ENCODE peak calls at places on chromosomes 13 and 19, in five cellular contexts. M, C, X, U and F are unnamed samples.
A peak's percentile ranks its signal among the peaks of the same experiment; 100 is the strongest.

GRCh38 chr13:95497307-95497943 is 55.1 kb upstream of the CLDN10 start:
- DNase-seq in M (no peak), C (peak; percentile 69), X (no peak), U (no peak), F (no peak)

GRCh38 chr19:38869836-38870607 is 8.1 kb downstream of the RINL start:
- DNase-seq in M (peak; percentile 46), C (peak; percentile 88), X (peak; percentile 55), U (peak; percentile 82), F (peak; percentile 28)

GRCh38 chr13:74409551-74409950 is 275.3 kb upstream of the KLF12 start:
- DNase-seq in M (no peak), C (no peak), X (no peak), U (no peak), F (no peak)

GRCh38 chr19:33125929-33126388 is 6.0 kb upstream of the WDR88 start:
- DNase-seq in M (peak; percentile 33), C (no peak), X (peak; percentile 76), U (peak; percentile 36), F (peak; percentile 69)

GRCh38 chr13:67298297-67298696 is 68.2 kb upstream of the PCDH9 start:
- DNase-seq in M (no peak), C (no peak), X (no peak), U (no peak), F (no peak)

GRCh38 chr13:75050419-75051066 is 431.4 kb downstream of the TBC1D4 start:
- DNase-seq in M (no peak), C (no peak), X (peak; percentile 3), U (no peak), F (peak; percentile 24)

GRCh38 chr13:58429917-58430316 is 798.4 kb downstream of the PCDH17 start:
- DNase-seq in M (no peak), C (no peak), X (no peak), U (no peak), F (no peak)

GRCh38 chr13:102198418-102199322 is 203.2 kb downstream of the FGF14 start:
- DNase-seq in M (peak; percentile 50), C (no peak), X (peak; percentile 56), U (no peak), F (peak; percentile 35)

GRCh38 chr13:95784891-95785290 is 108.0 kb downstream of the DNAJC3 start:
- DNase-seq in M (peak; percentile 31), C (no peak), X (peak; percentile 23), U (no peak), F (peak; percentile 34)

GRCh38 chr19:10789876-10790275 is 46.1 kb downstream of the TMED1 start:
- DNase-seq in M (no peak), C (no peak), X (no peak), U (no peak), F (no peak)

GRCh38 chr19:51830263-51830662 is 35.3 kb downstream of the FPR3 start:
- DNase-seq in M (peak; percentile 29), C (no peak), X (peak; percentile 14), U (no peak), F (no peak)

GRCh38 chr13:80083097-80083429 is 257.9 kb downstream of the SPRY2 start:
- DNase-seq in M (no peak), C (no peak), X (no peak), U (no peak), F (no peak)

GRCh38 chr19:12867120-12868099 is 13.8 kb downstream of the DNASE2 start:
- DNase-seq in M (no peak), C (peak; percentile 55), X (peak; percentile 37), U (no peak), F (peak; percentile 42)

GRCh38 chr19:9937001-9937411 is 691 bp upstream of the OLFM2 start:
- DNase-seq in M (no peak), C (no peak), X (no peak), U (no peak), F (no peak)

GRCh38 chr13:32940601-32941000 is 75.6 kb upstream of the KL start:
- DNase-seq in M (no peak), C (peak; percentile 46), X (peak; percentile 15), U (no peak), F (peak; percentile 70)

GRCh38 chr19:44626067-44626624 is 12.8 kb downstream of the IGSF23 start:
- DNase-seq in M (peak; percentile 90), C (no peak), X (peak; percentile 98), U (no peak), F (peak; percentile 94)

GRCh38 chr13:27942972-27943371 is 23.2 kb downstream of the PDX1 start:
- DNase-seq in M (no peak), C (no peak), X (no peak), U (no peak), F (no peak)

GRCh38 chr13:80931766-80932165 is 590.8 kb upstream of the SPRY2 start:
- DNase-seq in M (no peak), C (no peak), X (peak; percentile 11), U (no peak), F (no peak)

GRCh38 chr19:54420383-54421168 is 5.3 kb downstream of the TTYH1 start:
- DNase-seq in M (no peak), C (peak; percentile 45), X (no peak), U (no peak), F (no peak)

GRCh38 chr13:18949970-18950369 is 231.7 kb downstream of the TUBA3C start:
- DNase-seq in M (no peak), C (no peak), X (no peak), U (no peak), F (no peak)

GRCh38 chr19:55016017-55016416 is 22.0 kb downstream of the GP6 start:
- DNase-seq in M (no peak), C (no peak), X (no peak), U (no peak), F (no peak)

GRCh38 chr13:44519642-44520041 is 56.5 kb downstream of the TSC22D1 start:
- DNase-seq in M (no peak), C (no peak), X (no peak), U (no peak), F (no peak)

GRCh38 chr19:54430306-54431254 is 15.3 kb downstream of the TTYH1 start:
- DNase-seq in M (no peak), C (peak; percentile 72), X (no peak), U (no peak), F (no peak)

GRCh38 chr19:38319421-38320258 is at the start of gene KCNK6:
- DNase-seq in M (peak; percentile 71), C (peak; percentile 58), X (peak; percentile 34), U (peak; percentile 40), F (no peak)

GRCh38 chr19:42175952-42176648 is 41.4 kb downstream of the DEDD2 start:
- DNase-seq in M (no peak), C (no peak), X (peak; percentile 25), U (no peak), F (peak; percentile 23)

GRCh38 chr13:65330691-65331090 is 1899.4 kb downstream of the PCDH9 start:
- DNase-seq in M (no peak), C (no peak), X (no peak), U (no peak), F (no peak)

GRCh38 chr19:50835785-50836542 is 2.6 kb upstream of the KLK15 start:
- DNase-seq in M (peak; percentile 67), C (peak; percentile 74), X (peak; percentile 31), U (no peak), F (peak; percentile 29)

GRCh38 chr19:35592226-35592625 is 6.3 kb downstream of the PMIS2 start:
- DNase-seq in M (peak; percentile 24), C (no peak), X (peak; percentile 65), U (no peak), F (no peak)

GRCh38 chr19:51127755-51128154 is 3.0 kb downstream of the SIGLEC9 start:
- DNase-seq in M (no peak), C (no peak), X (peak; percentile 35), U (no peak), F (no peak)

DNA sequence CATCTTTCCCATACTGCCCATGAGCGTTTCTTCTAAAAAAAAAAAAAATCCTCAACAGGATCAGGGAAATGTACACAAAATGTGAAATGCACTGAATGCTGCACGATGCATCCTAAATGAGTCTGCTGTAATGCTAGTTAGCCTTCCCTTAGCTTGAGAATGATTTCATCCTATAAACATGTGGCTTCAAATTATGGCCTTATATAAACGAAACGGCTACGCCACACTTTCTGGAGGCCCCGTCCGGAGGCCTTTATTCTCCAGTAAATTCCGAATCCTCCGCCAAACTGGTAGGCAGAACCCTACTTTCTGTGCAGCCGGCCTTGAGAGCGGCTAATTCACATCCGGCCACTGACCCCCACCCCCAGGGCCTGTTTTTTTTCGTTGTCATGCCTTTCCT is 13.7 kb downstream of the MYO9B start:
- DNase-seq in M (no peak), C (no peak), X (peak; percentile 73), U (peak; percentile 56), F (peak; percentile 77)
- H3K4me3 ChIP-seq in M (no peak overlapping the region), C (no peak overlapping the region), X (no peak overlapping the region), U (no peak overlapping the region), F (no peak overlapping the region)

GRCh38 chr13:97848886-97849285 is 104.6 kb upstream of the IPO5 start:
- DNase-seq in M (no peak), C (no peak), X (no peak), U (no peak), F (no peak)

GRCh38 chr13:97853550-97853949 is 99.9 kb upstream of the IPO5 start:
- DNase-seq in M (no peak), C (no peak), X (peak; percentile 14), U (no peak), F (no peak)

GRCh38 chr13:97852181-97852874 is 101.1 kb upstream of the IPO5 start:
- DNase-seq in M (no peak), C (no peak), X (no peak), U (no peak), F (no peak)

GRCh38 chr13:97851269-97851668 is 102.2 kb upstream of the IPO5 start:
- DNase-seq in M (no peak), C (no peak), X (peak; percentile 4), U (no peak), F (no peak)

GRCh38 chr13:97849305-97849704 is 104.2 kb upstream of the IPO5 start:
- DNase-seq in M (peak; percentile 49), C (no peak), X (peak; percentile 27), U (no peak), F (peak; percentile 37)
- TF ChIP-seq CTCF in M (peak; percentile 25), C (peak; percentile 23), X (peak; percentile 42), U (no peak), F (peak; percentile 53)

GRCh38 chr19:14089412-14089661 is 1.2 kb downstream of the SAMD1 start:
- DNase-seq in M (no peak), C (no peak), X (peak; percentile 39), U (no peak), F (no peak)
- H3K4me3 ChIP-seq in M (peak overlapping the region; percentile 56), C (peak overlapping the region; percentile 78), X (peak overlapping the region; percentile 68), U (peak overlapping the region; percentile 32), F (peak overlapping the region; percentile 36)

DNA sequence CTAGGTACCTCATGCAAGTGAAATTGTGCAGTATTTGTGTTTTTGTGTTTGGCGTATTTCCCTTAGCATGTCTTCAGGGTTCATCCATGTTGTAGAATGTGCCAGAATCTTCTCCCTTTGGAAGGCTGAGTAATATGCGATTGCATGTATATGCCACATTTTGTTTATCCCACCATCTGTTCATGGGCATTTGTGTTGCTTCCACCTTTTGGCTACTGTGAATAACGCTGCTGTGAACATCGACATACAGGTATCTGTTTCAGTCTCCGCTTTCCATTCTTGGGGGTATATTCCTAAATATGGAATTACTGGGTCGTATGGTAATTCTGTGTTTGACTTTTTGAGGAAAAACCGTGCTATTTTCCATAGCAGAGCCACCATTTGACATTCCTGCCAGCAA is 190.1 kb downstream of the ATP8A2 start:
- DNase-seq in M (no peak), C (no peak), X (no peak), U (no peak), F (no peak)
- TF ChIP-seq CTCF in M (no peak), C (no peak), X (no peak), U (no peak), F (no peak)

GRCh38 chr13:110356362-110356761 is 49.3 kb downstream of the COL4A2 start:
- DNase-seq in M (no peak), C (no peak), X (no peak), U (no peak), F (no peak)
- H3K4me3 ChIP-seq in M (no peak overlapping the region), C (no peak overlapping the region), X (no peak overlapping the region), U (no peak overlapping the region), F (no peak overlapping the region)